ENCODE peak calls at places on chromosomes 6 and 20, in ten cellular contexts. D is central memory CD8-positive, alpha-beta T cell; F is body of pancreas; T is mammary epithelial cell; W is activated CD4-positive, alpha-beta T cell treated with anti-CD3 and anti-CD28 coated beads, Interleukin-2, amount 10 ng/mL, durations not matched to agents 7 days and 5 days; G is HFFc6; I is GM20000; X is HTR-8/SVneo; Q is SW 1271; H is left ventricle myocardium superior. S is an unnamed sample.

GRCh38 chr20:34407962-34408474 is 44.9 kb downstream of the ITCH start:
- DNase-seq in D (no peak), F (no peak), T (no peak), W (no peak), G (no peak), I (no peak), X (no peak), Q (no peak), H (no peak), S (peak)

GRCh38 chr6:66103954-66104353 is 396.9 kb upstream of the EYS start:
- DNase-seq in D (no peak), F (no peak), T (no peak), W (no peak), G (no peak), I (no peak), X (no peak), Q (no peak), H (no peak), S (no peak)

GRCh38 chr6:146620655-146621054 is 21.9 kb downstream of the ADGB start:
- DNase-seq in D (no peak), F (no peak), T (no peak), W (no peak), G (no peak), I (no peak), X (no peak), Q (no peak), H (no peak), S (no peak)

GRCh38 chr20:7889736-7890135 is 50.5 kb downstream of the HAO1 start:
- DNase-seq in D (no peak), F (no peak), T (no peak), W (no peak), G (no peak), I (no peak), X (no peak), Q (no peak), H (no peak), S (no peak)

GRCh38 chr6:2103644-2104523 is 141.5 kb downstream of the GMDS start:
- DNase-seq in D (no peak), F (no peak), T (peak), W (no peak), G (peak), I (peak), X (peak), Q (peak), H (no peak), S (peak)

GRCh38 chr6:95185874-95186273 is 391.5 kb upstream of the MANEA start:
- DNase-seq in D (no peak), F (no peak), T (no peak), W (no peak), G (no peak), I (no peak), X (no peak), Q (no peak), H (no peak), S (no peak)

GRCh38 chr6:83827050-83827449 is 26.1 kb upstream of the RIPPLY2 start:
- DNase-seq in D (no peak), F (no peak), T (peak), W (no peak), G (no peak), I (no peak), X (no peak), Q (no peak), H (no peak), S (no peak)

GRCh38 chr6:32196682-32197616 is 4.5 kb upstream of the GPSM3 start:
- DNase-seq in D (no peak), F (no peak), T (no peak), W (no peak), G (no peak), I (peak), X (no peak), Q (no peak), H (peak), S (peak)

GRCh38 chr6:115983998-115984397 is 76.7 kb downstream of the FRK start:
- DNase-seq in D (no peak), F (no peak), T (no peak), W (no peak), G (no peak), I (no peak), X (no peak), Q (no peak), H (no peak), S (no peak)

GRCh38 chr6:53529324-53530036 is 15.4 kb downstream of the GCLC start:
- DNase-seq in D (no peak), F (no peak), T (no peak), W (no peak), G (no peak), I (no peak), X (no peak), Q (no peak), H (no peak), S (no peak)

S was measured in trophoblast cell.